ENCODE peak calls at places on chromosomes 16 and 17, in seven cellular contexts. X is heart left ventricle; N is choroid plexus epithelial cell; F is thoracic aorta; R is Jurkat, Clone E6-1; J is uterus; C is body of pancreas. Z is an unnamed sample.

GRCh38 chr17:1611715-1612114 is 16.9 kb downstream of the SLC43A2 start:
- DNase-seq in X (no peak), N (no peak), F (no peak), R (no peak), J (no peak), C (no peak), Z (no peak)

GRCh38 chr17:2952174-2952845 is 111.1 kb downstream of the OR1D5 start:
- DNase-seq in X (no peak), N (no peak), F (no peak), R (no peak), J (no peak), C (no peak), Z (no peak)

GRCh38 chr17:79183221-79184158 is 108.9 kb downstream of the ENGASE start:
- DNase-seq in X (no peak), N (peak), F (no peak), R (no peak), J (no peak), C (no peak), Z (peak)

GRCh38 chr17:290626-291025 is 62.0 kb downstream of the RPH3AL start:
- DNase-seq in X (no peak), N (no peak), F (no peak), R (no peak), J (no peak), C (peak), Z (no peak)

GRCh38 chr16:66378739-66379570 is 12.5 kb downstream of the CDH5 start:
- DNase-seq in X (no peak), N (no peak), F (no peak), R (no peak), J (no peak), C (no peak), Z (no peak)

GRCh38 chr17:27559506-27559931 is 71.5 kb upstream of the LGALS9 start:
- DNase-seq in X (peak), N (peak), F (no peak), R (no peak), J (peak), C (peak), Z (no peak)

GRCh38 chr17:77076046-77076882 is 64.5 kb upstream of the SEC14L1 start:
- DNase-seq in X (no peak), N (peak), F (no peak), R (no peak), J (no peak), C (no peak), Z (no peak)

GRCh38 chr17:83174859-83175550 is 95.6 kb downstream of the METRNL start:
- DNase-seq in X (no peak), N (no peak), F (no peak), R (no peak), J (no peak), C (no peak), Z (no peak)

GRCh38 chr16:53754938-53755910 is 51.3 kb downstream of the FTO start:
- DNase-seq in X (no peak), N (peak), F (no peak), R (no peak), J (peak), C (peak), Z (no peak)

GRCh38 chr17:50440838-50441829 is 15.1 kb downstream of the ACSF2 start:
- DNase-seq in X (no peak), N (no peak), F (no peak), R (no peak), J (no peak), C (no peak), Z (no peak)

GRCh38 chr17:50439008-50439407 is 13.0 kb downstream of the ACSF2 start:
- DNase-seq in X (no peak), N (no peak), F (no peak), R (no peak), J (no peak), C (no peak), Z (no peak)

GRCh38 chr17:50437409-50437808 is 11.4 kb downstream of the ACSF2 start:
- DNase-seq in X (no peak), N (no peak), F (no peak), R (no peak), J (no peak), C (no peak), Z (no peak)

GRCh38 chr17:50443492-50444051 is 17.6 kb downstream of the ACSF2 start:
- DNase-seq in X (no peak), N (peak), F (no peak), R (no peak), J (no peak), C (no peak), Z (no peak)

GRCh38 chr17:50440172-50440837 is 14.3 kb downstream of the ACSF2 start:
- DNase-seq in X (no peak), N (no peak), F (no peak), R (no peak), J (no peak), C (peak), Z (no peak)
- H3K4me3 ChIP-seq in X (no peak), N (no peak), F (no peak), R (no peak), J (no peak), C (no peak), Z (no peak)

GRCh38 chr16:68642436-68643064 is 2.6 kb upstream of the CDH3 start:
- DNase-seq in X (no peak), N (peak), F (no peak), R (no peak), J (peak), C (peak), Z (no peak)
- H3K4me3 ChIP-seq in X (no peak), N (peak), F (peak), R (no peak), J (peak), C (no peak), Z (no peak)

GRCh38 chr16:29815793-29816693 is at the start of gene PAGR1:
- DNase-seq in X (peak), N (peak), F (peak), R (peak), J (peak), C (peak), Z (peak)

GRCh38 chr16:29813644-29814562 is 1.9 kb downstream of the PRRT2 start:
- DNase-seq in X (no peak), N (no peak), F (no peak), R (no peak), J (peak), C (no peak), Z (no peak)

GRCh38 chr16:29812754-29813643 is 1.0 kb downstream of the PRRT2 start:
- DNase-seq in X (no peak), N (no peak), F (no peak), R (no peak), J (no peak), C (no peak), Z (no peak)

GRCh38 chr16:29815032-29815721 is 775 bp upstream of the PAGR1 start:
- DNase-seq in X (peak), N (peak), F (no peak), R (peak), J (peak), C (peak), Z (no peak)

DNA sequence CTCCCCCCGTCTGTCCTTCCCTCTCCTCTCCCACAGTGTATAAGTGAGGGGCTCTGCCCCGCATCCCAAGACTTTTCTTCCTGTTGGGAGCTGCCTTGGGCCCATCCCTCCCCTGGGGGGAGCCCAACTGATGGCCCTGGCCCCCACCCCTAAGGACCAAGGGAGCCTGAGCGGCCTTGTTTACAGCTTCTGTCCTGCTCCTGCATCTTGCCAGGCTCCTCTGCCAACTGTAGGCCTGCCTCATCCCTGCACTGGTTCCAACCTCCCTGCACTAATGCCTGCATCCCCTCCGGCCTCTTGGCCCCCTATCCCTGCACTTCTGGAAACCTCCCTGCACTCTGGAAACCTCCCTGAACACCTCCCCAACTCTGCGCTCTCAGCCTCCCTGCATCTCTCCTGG is 1.4 kb upstream of the PAGR1 start:
- DNase-seq in X (no peak), N (no peak), F (no peak), R (no peak), J (no peak), C (no peak), Z (no peak)
- H3K4me3 ChIP-seq in X (no peak), N (no peak), F (peak), R (peak), J (no peak), C (no peak), Z (peak)

GRCh38 chr17:49439673-49440571 is 25.2 kb upstream of the PHB1 start:
- DNase-seq in X (no peak), N (peak), F (no peak), R (no peak), J (no peak), C (no peak), Z (no peak)

GRCh38 chr17:49439305-49439672 is 24.6 kb upstream of the PHB1 start:
- DNase-seq in X (no peak), N (no peak), F (no peak), R (no peak), J (no peak), C (no peak), Z (no peak)

GRCh38 chr17:49438439-49438861 is 23.8 kb upstream of the PHB1 start:
- DNase-seq in X (no peak), N (no peak), F (no peak), R (no peak), J (no peak), C (no peak), Z (no peak)

GRCh38 chr17:49437696-49438438 is 23.2 kb upstream of the PHB1 start:
- DNase-seq in X (no peak), N (no peak), F (no peak), R (no peak), J (no peak), C (no peak), Z (no peak)

GRCh38 chr17:49438885-49439284 is 24.2 kb upstream of the PHB1 start:
- DNase-seq in X (no peak), N (peak), F (no peak), R (no peak), J (no peak), C (no peak), Z (no peak)
- H3K4me3 ChIP-seq in X (no peak), N (no peak), F (no peak), R (no peak), J (no peak), C (no peak), Z (no peak)

DNA sequence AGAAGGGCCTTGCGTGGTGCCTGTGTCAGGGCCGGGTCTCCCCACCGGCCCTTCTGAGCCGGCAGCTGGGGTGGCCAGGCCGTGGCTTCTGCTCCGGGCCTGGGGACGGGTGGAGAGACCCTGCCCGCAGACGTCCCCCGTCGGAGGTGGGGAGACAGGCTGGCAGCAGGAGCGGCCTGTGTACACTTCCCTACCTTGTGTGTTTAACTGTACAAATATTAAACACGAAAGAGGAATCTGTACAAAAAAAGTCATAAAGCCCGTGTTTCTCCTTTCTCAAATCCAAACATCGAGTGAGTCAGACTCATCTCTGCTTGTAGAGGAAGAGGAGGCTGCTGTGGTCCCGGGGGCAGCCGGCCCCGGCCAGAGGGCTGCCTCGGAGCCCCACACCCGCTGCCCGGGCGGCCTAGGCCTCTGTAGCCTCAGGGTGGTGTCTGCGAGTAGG is 2.0 kb downstream of the CACNA1H start:
- DNase-seq in X (no peak), N (no peak), F (no peak), R (no peak), J (no peak), C (no peak), Z (no peak)
- H3K4me3 ChIP-seq in X (no peak), N (peak), F (peak), R (no peak), J (peak), C (no peak), Z (no peak)

Z was measured in CD4-positive, CD25-positive, alpha-beta regulatory T cell.